ENCODE peak calls at places on chromosomes 5 and 9, in six cellular contexts. T, Q, F, N, V and R are unnamed samples.

GRCh38 chr5:30458681-30459080 is 734.8 kb upstream of the CDH6 start:
- DNase-seq in T (no peak), Q (no peak), F (no peak), N (no peak), V (no peak), R (no peak)

GRCh38 chr5:54832846-54833245 is 152.5 kb downstream of the ESM1 start:
- DNase-seq in T (no peak), Q (peak; percentile 22), F (no peak), N (no peak), V (no peak), R (no peak)

GRCh38 chr5:54234304-54234938 is 76.0 kb downstream of the ARL15 start:
- DNase-seq in T (no peak), Q (no peak), F (no peak), N (no peak), V (peak; percentile 8), R (no peak)

GRCh38 chr9:125276771-125277170 is 15.1 kb downstream of the GAPVD1 start:
- DNase-seq in T (no peak), Q (no peak), F (no peak), N (no peak), V (no peak), R (no peak)

GRCh38 chr9:22528485-22528884 is 81.9 kb downstream of the DMRTA1 start:
- DNase-seq in T (peak; percentile 13), Q (no peak), F (no peak), N (no peak), V (no peak), R (no peak)

GRCh38 chr9:75111019-75111622 is 22.8 kb downstream of the OSTF1 start:
- DNase-seq in T (no peak), Q (no peak), F (no peak), N (no peak), V (peak; percentile 74), R (no peak)

GRCh38 chr9:27303219-27303618 is 6.3 kb upstream of the EQTN start:
- DNase-seq in T (no peak), Q (peak; percentile 16), F (no peak), N (no peak), V (no peak), R (no peak)

GRCh38 chr5:52139888-52140580 is 647.7 kb upstream of the ITGA1 start:
- DNase-seq in T (no peak), Q (no peak), F (no peak), N (no peak), V (no peak), R (no peak)

GRCh38 chr5:137016783-137017324 is 482.3 kb downstream of the SPOCK1 start:
- DNase-seq in T (no peak), Q (no peak), F (no peak), N (no peak), V (no peak), R (no peak)

GRCh38 chr5:148687427-148687826 is 33.1 kb upstream of the HTR4 start:
- DNase-seq in T (no peak), Q (peak; percentile 5), F (no peak), N (no peak), V (peak; percentile 39), R (no peak)

GRCh38 chr9:123637596-123637939 is 281.6 kb downstream of the CRB2 start:
- DNase-seq in T (no peak), Q (no peak), F (no peak), N (no peak), V (no peak), R (no peak)

GRCh38 chr9:73152445-73152844 is 780 bp downstream of the ANXA1 start:
- DNase-seq in T (no peak), Q (no peak), F (no peak), N (no peak), V (no peak), R (no peak)

GRCh38 chr5:89034588-89034987 is 151.6 kb upstream of the MEF2C start:
- DNase-seq in T (no peak), Q (no peak), F (no peak), N (no peak), V (peak; percentile 42), R (no peak)

GRCh38 chr9:83060557-83060956 is 2.4 kb downstream of the RASEF start:
- DNase-seq in T (no peak), Q (peak; percentile 88), F (no peak), N (no peak), V (peak; percentile 8), R (no peak)

GRCh38 chr5:91382530-91383026 is 539 bp downstream of the ARRDC3 start:
- DNase-seq in T (peak; percentile 23), Q (peak; percentile 55), F (peak; percentile 16), N (no peak), V (peak; percentile 35), R (no peak)

GRCh38 chr9:89185980-89186379 is 7.4 kb upstream of the SHC3 start:
- DNase-seq in T (no peak), Q (no peak), F (no peak), N (no peak), V (no peak), R (no peak)

GRCh38 chr9:9079473-9079872 is 1279.9 kb upstream of the DMAC1 start:
- DNase-seq in T (no peak), Q (no peak), F (no peak), N (no peak), V (no peak), R (no peak)

GRCh38 chr5:175652741-175653663 is 4.9 kb upstream of the HRH2 start:
- DNase-seq in T (no peak), Q (no peak), F (no peak), N (no peak), V (no peak), R (no peak)

GRCh38 chr9:32969270-32969669 is 32.2 kb downstream of the APTX start:
- DNase-seq in T (no peak), Q (no peak), F (no peak), N (no peak), V (peak; percentile 6), R (no peak)

GRCh38 chr5:14869286-14870164 is 2.1 kb downstream of the ANKH start:
- DNase-seq in T (no peak), Q (no peak), F (no peak), N (no peak), V (no peak), R (no peak)

GRCh38 chr5:77846422-77847128 is 70.4 kb upstream of the TBCA start:
- DNase-seq in T (no peak), Q (no peak), F (no peak), N (no peak), V (no peak), R (no peak)

GRCh38 chr5:142797420-142797819 is 27.2 kb downstream of the ARHGAP26 start:
- DNase-seq in T (no peak), Q (no peak), F (no peak), N (no peak), V (no peak), R (no peak)
- H3K4me1 ChIP-seq in T (no peaks in the 10 kb centered on the region), Q (peaks cover 8% of the 10 kb centered on the region), F (peaks cover 9% of the 10 kb centered on the region), N (peaks cover 20% of the 10 kb centered on the region), V (no peaks in the 10 kb centered on the region), R (peaks cover 11% of the 10 kb centered on the region)

DNA sequence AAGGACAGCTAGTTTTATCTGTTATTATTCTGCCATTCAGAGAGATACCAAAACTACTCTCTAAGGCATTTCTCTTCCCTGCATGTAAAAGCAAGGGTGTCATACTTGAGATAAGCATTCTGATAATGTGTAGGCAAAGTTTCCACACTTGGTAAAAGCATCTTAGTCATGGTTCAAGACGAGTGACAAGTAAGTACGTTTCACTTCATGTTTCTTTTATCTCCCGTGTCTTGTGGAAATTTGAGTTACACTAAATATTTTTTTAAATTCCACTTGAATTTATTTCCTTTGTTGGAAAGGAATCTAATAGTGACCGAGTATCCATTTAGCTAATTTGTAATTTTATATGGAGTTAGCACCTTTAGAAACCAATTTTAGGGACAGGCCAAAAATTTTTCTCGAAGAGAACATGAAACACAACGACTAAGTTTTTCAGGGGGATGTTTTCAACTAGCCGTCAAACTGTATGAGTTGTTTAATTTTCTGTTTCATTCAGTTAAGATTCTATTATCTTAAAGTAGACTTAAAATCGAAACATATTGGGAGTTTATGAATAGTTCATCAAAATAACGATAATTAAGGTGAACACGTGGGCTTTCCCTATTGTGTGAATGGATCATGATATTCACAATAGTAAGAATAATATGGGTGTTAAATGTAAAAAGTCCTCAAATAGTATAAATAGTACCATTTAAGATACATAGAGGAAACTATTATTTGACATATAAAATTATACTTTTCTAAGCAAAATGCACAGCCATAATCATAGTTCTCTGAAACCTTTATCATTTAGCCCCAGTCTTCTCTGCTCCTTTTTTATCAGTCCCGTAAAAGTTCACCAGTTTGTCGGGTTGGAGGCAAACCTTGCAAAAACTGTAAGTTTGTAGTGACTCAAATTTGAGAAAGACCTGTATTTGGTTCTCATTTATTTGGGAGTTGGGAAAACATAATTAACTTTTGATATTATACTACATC is 1.6 kb downstream of the RFESD start:
- DNase-seq in T (no peak), Q (no peak), F (no peak), N (no peak), V (no peak), R (no peak)
- H3K4me3 ChIP-seq in T (peak overlapping the region; percentile 62), Q (no peak overlapping the region), F (peak overlapping the region; percentile 58), N (no peak overlapping the region), V (no peak overlapping the region), R (peak overlapping the region; percentile 85)

GRCh38 chr5:140573683-140574082 is 9.1 kb downstream of the SLC35A4 start:
- DNase-seq in T (no peak), Q (no peak), F (no peak), N (peak; percentile 51), V (no peak), R (no peak)

GRCh38 chr5:140571105-140571504 is 6.5 kb downstream of the SLC35A4 start:
- DNase-seq in T (no peak), Q (no peak), F (peak; percentile 54), N (peak; percentile 67), V (no peak), R (no peak)

GRCh38 chr5:140574165-140574564 is 9.5 kb downstream of the SLC35A4 start:
- DNase-seq in T (no peak), Q (peak; percentile 38), F (peak; percentile 36), N (no peak), V (no peak), R (no peak)

GRCh38 chr5:140576776-140577201 is 12.2 kb downstream of the SLC35A4 start:
- DNase-seq in T (no peak), Q (no peak), F (no peak), N (no peak), V (no peak), R (no peak)

GRCh38 chr5:140575309-140575708 is 10.7 kb downstream of the SLC35A4 start:
- DNase-seq in T (peak; percentile 63), Q (peak; percentile 54), F (peak; percentile 58), N (peak; percentile 87), V (peak; percentile 45), R (no peak)
- TF ChIP-seq CTCF in T (no peak), Q (peak; percentile 27), F (peak; percentile 60), N (peak; percentile 53), V (peak; percentile 76), R (no peak)

DNA sequence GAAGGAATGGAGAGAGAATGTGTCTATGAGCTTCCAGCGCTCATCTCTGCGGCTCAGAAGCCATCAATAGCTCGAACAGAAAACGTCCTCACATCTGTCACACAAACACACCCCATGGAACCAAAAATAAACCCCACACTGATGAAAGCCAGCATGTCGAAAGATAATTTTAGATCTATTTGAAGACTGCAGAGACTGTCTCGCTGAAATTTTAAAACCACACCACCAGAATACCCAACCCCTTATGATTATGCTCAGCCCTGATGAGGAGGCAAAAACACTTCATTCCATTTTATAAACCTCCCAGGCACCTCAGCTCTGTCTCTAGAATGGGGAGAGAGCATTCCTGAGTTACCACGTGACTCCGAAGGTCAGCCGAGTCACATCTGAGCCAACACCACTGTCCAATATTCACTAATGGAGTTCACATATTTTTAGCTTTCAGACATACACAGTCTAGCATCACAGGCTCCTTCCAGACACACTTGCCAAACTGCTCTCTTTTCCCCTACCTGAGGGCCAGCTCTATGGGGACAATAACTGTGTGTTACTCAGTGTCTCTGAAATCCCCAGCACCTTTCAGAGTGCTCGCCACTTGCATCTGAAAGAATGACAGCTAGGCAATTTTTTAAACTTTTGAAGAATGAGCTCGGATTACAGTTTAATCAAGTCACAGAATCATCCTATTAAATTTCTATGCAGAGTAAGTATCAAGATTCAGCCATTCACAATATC is 63.2 kb downstream of the SERINC5 start:
- DNase-seq in T (peak; percentile 18), Q (peak; percentile 27), F (peak; percentile 52), N (no peak), V (no peak), R (no peak)
- H3K4me1 ChIP-seq in T (peaks cover 44% of the 10 kb centered on the region), Q (peaks cover 39% of the 10 kb centered on the region), F (peaks cover 29% of the 10 kb centered on the region), N (peaks cover 41% of the 10 kb centered on the region), V (peaks cover 7% of the 10 kb centered on the region), R (peaks cover 36% of the 10 kb centered on the region)